ENCODE peak calls at places on chromosome 2, in eight cellular contexts. One of them, this sample, is unnamed.

GRCh38 chr2:39805936-39806608 is 27.0 kb upstream of the THUMPD2 start:
- DNase-seq in astrocyte of the spinal cord: peak
- DNase-seq in GM12892: no peak
- DNase-seq in stimulated activated CD4-positive, alpha-beta T cell treated with anti-CD3 and anti-CD28 coated beads, Interleukin-4, amount 100 ng/mL, for 24 hours: no peak
- DNase-seq in naive B cell: no peak
- DNase-seq in MM.1S: no peak
- DNase-seq in SK-MEL-5: no peak
- DNase-seq in HFFc6: peak
- DNase-seq in this sample: no peak

GRCh38 chr2:45652090-45653050 is 895 bp downstream of the PRKCE start:
- DNase-seq in MM.1S: no peak
- DNase-seq in HFFc6: peak
- DNase-seq in SK-MEL-5: peak
- DNase-seq in astrocyte of the spinal cord: peak
- DNase-seq in stimulated activated CD4-positive, alpha-beta T cell treated with anti-CD3 and anti-CD28 coated beads, Interleukin-4, amount 100 ng/mL, for 24 hours: peak
- DNase-seq in naive B cell: peak
- DNase-seq in GM12892: peak
- DNase-seq in this sample: no peak

GRCh38 chr2:12050381-12050780 is 303.9 kb downstream of the LPIN1 start:
- DNase-seq in MM.1S: no peak
- DNase-seq in SK-MEL-5: peak
- DNase-seq in naive B cell: peak
- DNase-seq in stimulated activated CD4-positive, alpha-beta T cell treated with anti-CD3 and anti-CD28 coated beads, Interleukin-4, amount 100 ng/mL, for 24 hours: no peak
- DNase-seq in HFFc6: peak
- DNase-seq in GM12892: no peak
- DNase-seq in astrocyte of the spinal cord: peak
- DNase-seq in this sample: peak

GRCh38 chr2:216584112-216584511 is 49.1 kb upstream of the IGFBP2 start:
- DNase-seq in astrocyte of the spinal cord: no peak
- DNase-seq in naive B cell: no peak
- DNase-seq in MM.1S: no peak
- DNase-seq in GM12892: no peak
- DNase-seq in SK-MEL-5: peak
- DNase-seq in HFFc6: no peak
- DNase-seq in stimulated activated CD4-positive, alpha-beta T cell treated with anti-CD3 and anti-CD28 coated beads, Interleukin-4, amount 100 ng/mL, for 24 hours: no peak
- DNase-seq in this sample: no peak

GRCh38 chr2:224952942-224953657 is 89.2 kb downstream of the DOCK10 start:
- DNase-seq in stimulated activated CD4-positive, alpha-beta T cell treated with anti-CD3 and anti-CD28 coated beads, Interleukin-4, amount 100 ng/mL, for 24 hours: no peak
- DNase-seq in astrocyte of the spinal cord: no peak
- DNase-seq in SK-MEL-5: no peak
- DNase-seq in MM.1S: peak
- DNase-seq in HFFc6: no peak
- DNase-seq in naive B cell: peak
- DNase-seq in GM12892: peak
- DNase-seq in this sample: peak

GRCh38 chr2:28049416-28049815 is 158.9 kb downstream of the BABAM2 start:
- DNase-seq in stimulated activated CD4-positive, alpha-beta T cell treated with anti-CD3 and anti-CD28 coated beads, Interleukin-4, amount 100 ng/mL, for 24 hours: no peak
- DNase-seq in astrocyte of the spinal cord: no peak
- DNase-seq in HFFc6: no peak
- DNase-seq in MM.1S: no peak
- DNase-seq in naive B cell: no peak
- DNase-seq in GM12892: no peak
- DNase-seq in SK-MEL-5: no peak
- DNase-seq in this sample: no peak

GRCh38 chr2:182761903-182762302 is 45.8 kb downstream of the DNAJC10 start:
- DNase-seq in HFFc6: no peak
- DNase-seq in MM.1S: no peak
- DNase-seq in naive B cell: no peak
- DNase-seq in stimulated activated CD4-positive, alpha-beta T cell treated with anti-CD3 and anti-CD28 coated beads, Interleukin-4, amount 100 ng/mL, for 24 hours: no peak
- DNase-seq in GM12892: no peak
- DNase-seq in SK-MEL-5: peak
- DNase-seq in astrocyte of the spinal cord: peak
- DNase-seq in this sample: no peak

GRCh38 chr2:10451819-10452218 is 3.7 kb upstream of the ODC1 start:
- DNase-seq in astrocyte of the spinal cord: no peak
- DNase-seq in SK-MEL-5: no peak
- DNase-seq in MM.1S: no peak
- DNase-seq in HFFc6: no peak
- DNase-seq in stimulated activated CD4-positive, alpha-beta T cell treated with anti-CD3 and anti-CD28 coated beads, Interleukin-4, amount 100 ng/mL, for 24 hours: no peak
- DNase-seq in naive B cell: no peak
- DNase-seq in GM12892: no peak
- DNase-seq in this sample: no peak

GRCh38 chr2:215657844-215658243 is 222.0 kb upstream of the FN1 start:
- DNase-seq in SK-MEL-5: peak
- DNase-seq in HFFc6: peak
- DNase-seq in astrocyte of the spinal cord: peak
- DNase-seq in stimulated activated CD4-positive, alpha-beta T cell treated with anti-CD3 and anti-CD28 coated beads, Interleukin-4, amount 100 ng/mL, for 24 hours: no peak
- DNase-seq in naive B cell: no peak
- DNase-seq in MM.1S: no peak
- DNase-seq in GM12892: no peak
- DNase-seq in this sample: no peak

GRCh38 chr2:95328386-95329125 is 31.4 kb downstream of the KCNIP3 start:
- DNase-seq in MM.1S: no peak
- DNase-seq in SK-MEL-5: no peak
- DNase-seq in stimulated activated CD4-positive, alpha-beta T cell treated with anti-CD3 and anti-CD28 coated beads, Interleukin-4, amount 100 ng/mL, for 24 hours: no peak
- DNase-seq in astrocyte of the spinal cord: no peak
- DNase-seq in HFFc6: no peak
- DNase-seq in GM12892: no peak
- DNase-seq in naive B cell: no peak
- DNase-seq in this sample: no peak

GRCh38 chr2:64675860-64676259 is 22.1 kb upstream of the SERTAD2 start:
- DNase-seq in HFFc6: peak
- DNase-seq in MM.1S: no peak
- DNase-seq in stimulated activated CD4-positive, alpha-beta T cell treated with anti-CD3 and anti-CD28 coated beads, Interleukin-4, amount 100 ng/mL, for 24 hours: peak
- DNase-seq in SK-MEL-5: no peak
- DNase-seq in naive B cell: no peak
- DNase-seq in astrocyte of the spinal cord: no peak
- DNase-seq in GM12892: no peak
- DNase-seq in this sample: no peak

GRCh38 chr2:186771850-186772463 is 77.0 kb downstream of the ZSWIM2 start:
- DNase-seq in MM.1S: peak
- DNase-seq in naive B cell: no peak
- DNase-seq in stimulated activated CD4-positive, alpha-beta T cell treated with anti-CD3 and anti-CD28 coated beads, Interleukin-4, amount 100 ng/mL, for 24 hours: no peak
- DNase-seq in astrocyte of the spinal cord: peak
- DNase-seq in SK-MEL-5: no peak
- DNase-seq in GM12892: no peak
- DNase-seq in HFFc6: no peak
- DNase-seq in this sample: no peak